ENCODE peak calls at places on chromosome 2, in four cellular contexts. One of them, this sample, is unnamed.

GRCh38 chr2:113981404-113982134 is 91.7 kb downstream of the ACTR3 start:
- DNase-seq in K562: no peak
- DNase-seq in HepG2: no peak
- DNase-seq in GM12878: no peak
- DNase-seq in this sample: no peak

GRCh38 chr2:67999332-67999731 is 63.5 kb downstream of the C1D start:
- DNase-seq in K562: no peak
- DNase-seq in GM12878: no peak
- DNase-seq in HepG2: no peak
- DNase-seq in this sample: no peak

GRCh38 chr2:31324000-31324633 is 90.2 kb downstream of the EHD3 start:
- DNase-seq in K562: no peak
- DNase-seq in GM12878: peak; percentile 40
- DNase-seq in HepG2: no peak
- DNase-seq in this sample: no peak

GRCh38 chr2:57720728-57721627 is 325.6 kb upstream of the VRK2 start:
- DNase-seq in K562: peak; percentile 51
- DNase-seq in GM12878: peak; percentile 47
- DNase-seq in HepG2: peak; percentile 56
- DNase-seq in this sample: peak; percentile 38

GRCh38 chr2:23497063-23497462 is 112.1 kb downstream of the KLHL29 start:
- DNase-seq in HepG2: no peak
- DNase-seq in GM12878: no peak
- DNase-seq in K562: no peak
- DNase-seq in this sample: no peak

GRCh38 chr2:146312899-146313298 is 1531.9 kb upstream of the ACVR2A start:
- DNase-seq in K562: no peak
- DNase-seq in GM12878: no peak
- DNase-seq in HepG2: no peak
- DNase-seq in this sample: no peak

GRCh38 chr2:115976916-115977315 is 1534.5 kb downstream of the DPP10 start:
- DNase-seq in HepG2: no peak
- DNase-seq in K562: no peak
- DNase-seq in GM12878: no peak
- DNase-seq in this sample: no peak

GRCh38 chr2:45820048-45820447 is 168.6 kb downstream of the PRKCE start:
- DNase-seq in HepG2: no peak
- DNase-seq in GM12878: no peak
- DNase-seq in K562: no peak
- DNase-seq in this sample: no peak

GRCh38 chr2:70141754-70142589 is 48.8 kb downstream of the C2orf42 start:
- DNase-seq in GM12878: no peak
- DNase-seq in HepG2: peak; percentile 67
- DNase-seq in K562: peak; percentile 88
- DNase-seq in this sample: peak; percentile 84

GRCh38 chr2:150596071-150596470 is 108.6 kb upstream of the RND3 start:
- DNase-seq in GM12878: no peak
- DNase-seq in HepG2: no peak
- DNase-seq in K562: no peak
- DNase-seq in this sample: no peak

GRCh38 chr2:218146056-218146455 is 20.2 kb downstream of the CXCR2 start:
- DNase-seq in HepG2: no peak
- DNase-seq in K562: no peak
- DNase-seq in GM12878: no peak
- DNase-seq in this sample: no peak

GRCh38 chr2:222756951-222757645 is 85.6 kb downstream of the MOGAT1 start:
- DNase-seq in HepG2: no peak
- DNase-seq in GM12878: no peak
- DNase-seq in K562: no peak
- DNase-seq in this sample: peak; percentile 68

GRCh38 chr2:201781583-201782051 is 884 bp upstream of the ALS2 start:
- DNase-seq in K562: no peak
- DNase-seq in GM12878: no peak
- DNase-seq in HepG2: no peak
- DNase-seq in this sample: peak; percentile 27

GRCh38 chr2:201795608-201796477 is 10.5 kb upstream of the CDK15 start:
- DNase-seq in HepG2: peak; percentile 26
- DNase-seq in K562: peak; percentile 47
- DNase-seq in GM12878: no peak
- DNase-seq in this sample: peak; percentile 67

GRCh38 chr2:219252084-219252483 is 959 bp upstream of the TUBA4B start:
- DNase-seq in GM12878: no peak
- DNase-seq in HepG2: no peak
- DNase-seq in K562: no peak
- DNase-seq in this sample: no peak

GRCh38 chr2:146004470-146004869 is 1484.6 kb upstream of the ZEB2 start:
- DNase-seq in HepG2: no peak
- DNase-seq in K562: no peak
- DNase-seq in GM12878: no peak
- DNase-seq in this sample: no peak

GRCh38 chr2:108602422-108602821 is 68.2 kb downstream of the LIMS1 start:
- DNase-seq in GM12878: no peak
- DNase-seq in K562: no peak
- DNase-seq in HepG2: no peak
- DNase-seq in this sample: no peak

GRCh38 chr2:134461511-134461910 is 207.6 kb downstream of the MGAT5 start:
- DNase-seq in K562: no peak
- DNase-seq in HepG2: no peak
- DNase-seq in GM12878: no peak
- DNase-seq in this sample: no peak

GRCh38 chr2:184679219-184680018 is 81.1 kb downstream of the ZNF804A start:
- DNase-seq in GM12878: no peak
- DNase-seq in HepG2: no peak
- DNase-seq in K562: no peak
- DNase-seq in this sample: no peak

GRCh38 chr2:160282063-160282580 is 82.0 kb upstream of the ITGB6 start:
- DNase-seq in GM12878: no peak
- DNase-seq in HepG2: no peak
- DNase-seq in K562: no peak
- DNase-seq in this sample: no peak

GRCh38 chr2:73979686-73980085 is 5.0 kb upstream of the TET3 start:
- DNase-seq in HepG2: peak; percentile 35
- DNase-seq in K562: no peak
- DNase-seq in GM12878: no peak
- DNase-seq in this sample: peak; percentile 42

GRCh38 chr2:121471571-121472464 is 58.9 kb upstream of the RNU4ATAC start:
- DNase-seq in GM12878: no peak
- DNase-seq in K562: no peak
- DNase-seq in HepG2: no peak
- DNase-seq in this sample: no peak

GRCh38 chr2:241942416-241943208 is 73.1 kb downstream of the RTP5 start:
- DNase-seq in HepG2: no peak
- DNase-seq in K562: no peak
- DNase-seq in GM12878: no peak
- DNase-seq in this sample: no peak

GRCh38 chr2:100875516-100876230 is 55.7 kb downstream of the NPAS2 start:
- DNase-seq in HepG2: peak; percentile 92
- DNase-seq in K562: no peak
- DNase-seq in GM12878: no peak
- DNase-seq in this sample: no peak

GRCh38 chr2:171598713-171599319 is 76.5 kb downstream of the CYBRD1 start:
- DNase-seq in GM12878: peak; percentile 24
- DNase-seq in HepG2: peak; percentile 72
- DNase-seq in K562: peak; percentile 79
- DNase-seq in this sample: peak; percentile 74

GRCh38 chr2:39139511-39140237 is 18.8 kb upstream of the SOS1 start:
- DNase-seq in HepG2: no peak
- DNase-seq in GM12878: no peak
- DNase-seq in K562: no peak
- DNase-seq in this sample: no peak

GRCh38 chr2:207833265-207833751 is 63.6 kb upstream of the FZD5 start:
- DNase-seq in HepG2: peak; percentile 87
- DNase-seq in GM12878: peak; percentile 31
- DNase-seq in K562: no peak
- DNase-seq in this sample: no peak

GRCh38 chr2:218281449-218281848 is 10.9 kb downstream of the TMBIM1 start:
- DNase-seq in GM12878: no peak
- DNase-seq in HepG2: no peak
- DNase-seq in K562: no peak
- DNase-seq in this sample: no peak

GRCh38 chr2:61454383-61454782 is 16.5 kb downstream of the USP34 start:
- DNase-seq in K562: no peak
- DNase-seq in HepG2: no peak
- DNase-seq in GM12878: no peak
- DNase-seq in this sample: no peak

GRCh38 chr2:202909394-202910192 is 1.9 kb downstream of the WDR12 start:
- DNase-seq in HepG2: no peak
- DNase-seq in GM12878: no peak
- DNase-seq in K562: no peak
- DNase-seq in this sample: no peak

GRCh38 chr2:36489296-36489695 is 108.7 kb downstream of the FEZ2 start:
- DNase-seq in GM12878: no peak
- DNase-seq in HepG2: no peak
- DNase-seq in K562: no peak
- DNase-seq in this sample: no peak

GRCh38 chr2:237312021-237312755 is 101.8 kb downstream of the COL6A3 start:
- DNase-seq in K562: no peak
- DNase-seq in HepG2: no peak
- DNase-seq in GM12878: no peak
- DNase-seq in this sample: no peak

GRCh38 chr2:205754924-205755321 is 72.6 kb downstream of the NRP2 start:
- DNase-seq in K562: peak; percentile 19
- DNase-seq in GM12878: no peak
- DNase-seq in HepG2: peak; percentile 42
- DNase-seq in this sample: peak; percentile 92

GRCh38 chr2:238024986-238025385 is 35.8 kb upstream of the SCLY start:
- DNase-seq in GM12878: no peak
- DNase-seq in K562: no peak
- DNase-seq in HepG2: no peak
- DNase-seq in this sample: no peak

GRCh38 chr2:190447766-190448165 is 39.6 kb downstream of the MFSD6 start:
- DNase-seq in HepG2: no peak
- DNase-seq in GM12878: no peak
- DNase-seq in K562: no peak
- DNase-seq in this sample: no peak

GRCh38 chr2:172000696-172001361 is 1.1 kb downstream of the METAP1D start:
- DNase-seq in K562: no peak
- DNase-seq in HepG2: no peak
- DNase-seq in GM12878: no peak
- DNase-seq in this sample: no peak

GRCh38 chr2:129087133-129087813 is 768.6 kb upstream of the HS6ST1 start:
- DNase-seq in HepG2: no peak
- DNase-seq in GM12878: no peak
- DNase-seq in K562: no peak
- DNase-seq in this sample: no peak
- TF ChIP-seq KDM1A in HepG2: no peak
- TF ChIP-seq KDM1A in GM12878: no peak
- TF ChIP-seq KDM1A in K562: no peak
- TF ChIP-seq KDM1A in this sample: no peak

GRCh38 chr2:240170883-240171282 is 30.4 kb upstream of the OTOS start:
- DNase-seq in GM12878: no peak
- DNase-seq in K562: no peak
- DNase-seq in HepG2: no peak
- DNase-seq in this sample: no peak
- TF ChIP-seq POLR2AphosphoS2 in GM12878: no peak
- TF ChIP-seq POLR2AphosphoS2 in K562: no peak
- TF ChIP-seq POLR2AphosphoS2 in HepG2: no peak
- TF ChIP-seq POLR2AphosphoS2 in this sample: no peak

DNA sequence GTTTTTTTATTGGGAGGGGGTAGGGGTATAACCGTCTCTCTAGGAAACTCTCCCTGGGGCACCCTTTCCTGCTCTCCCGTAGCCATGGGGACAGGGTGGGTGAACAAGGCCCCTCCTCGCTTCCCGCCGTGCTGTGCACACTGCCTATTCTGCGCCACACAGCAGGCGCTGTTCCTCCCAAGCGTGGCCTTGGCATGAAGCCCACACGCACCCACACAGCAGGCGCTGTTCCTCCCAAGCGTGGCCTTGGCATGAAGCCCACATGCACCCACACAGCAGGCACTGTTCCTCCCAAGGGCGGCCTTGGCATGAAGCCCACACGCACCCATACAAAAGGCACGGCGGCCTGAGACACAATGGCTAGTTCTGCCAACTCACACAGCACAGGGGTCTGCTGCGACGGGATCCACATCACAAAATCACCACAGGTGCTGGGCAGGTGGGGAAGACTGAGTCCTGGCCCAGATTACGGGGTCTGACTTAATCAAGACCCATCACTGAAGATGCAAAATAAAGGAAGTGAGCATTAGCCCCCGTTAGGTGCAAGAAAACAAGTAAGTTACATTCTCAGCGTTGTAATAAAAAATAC is 46.6 kb upstream of the TPO start:
- DNase-seq in K562: no peak
- DNase-seq in GM12878: no peak
- DNase-seq in HepG2: no peak
- DNase-seq in this sample: no peak
- TF ChIP-seq RAD21 in K562: no peak
- TF ChIP-seq RAD21 in GM12878: no peak
- TF ChIP-seq RAD21 in HepG2: no peak
- TF ChIP-seq RAD21 in this sample: no peak

GRCh38 chr2:181626671-181627070 is 30.2 kb downstream of the CERKL start:
- DNase-seq in K562: no peak
- DNase-seq in HepG2: no peak
- DNase-seq in GM12878: no peak
- DNase-seq in this sample: no peak
- TF ChIP-seq KDM1A in K562: no peak
- TF ChIP-seq KDM1A in HepG2: no peak
- TF ChIP-seq KDM1A in GM12878: no peak
- TF ChIP-seq KDM1A in this sample: no peak

GRCh38 chr2:231642631-231643493 is 50.2 kb downstream of the TEX44 start:
- DNase-seq in GM12878: peak; percentile 63
- DNase-seq in HepG2: peak; percentile 39
- DNase-seq in K562: peak; percentile 52
- DNase-seq in this sample: peak; percentile 95
- TF ChIP-seq POLR2AphosphoS2 in GM12878: no peak
- TF ChIP-seq POLR2AphosphoS2 in HepG2: no peak
- TF ChIP-seq POLR2AphosphoS2 in K562: no peak
- TF ChIP-seq POLR2AphosphoS2 in this sample: no peak

This sample was measured in A549.